ENCODE peak calls at places on chromosomes 12 and 14, in five cellular contexts. U is activated naive CD4-positive, alpha-beta T cell treated with Interleukin-2 at 50 U/mL for 16 hours; Y is mesenteric fat pad; V is NCI-H1048; K is RWPE1. C is an unnamed sample.

GRCh38 chr12:80157640-80158039 is 58.3 kb downstream of the OTOGL start:
- DNase-seq in K (no peak), Y (no peak), V (no peak), U (no peak), C (no peak)

GRCh38 chr14:54761835-54762234 is 140.8 kb downstream of the GCH1 start:
- DNase-seq in K (no peak), Y (no peak), V (no peak), U (no peak), C (no peak)

GRCh38 chr12:77591959-77592358 is 238.7 kb upstream of the NAV3 start:
- DNase-seq in V (no peak), U (no peak), K (no peak), Y (no peak), C (no peak)

GRCh38 chr14:50233335-50234250 is 2.2 kb upstream of the SOS2 start:
- DNase-seq in Y (no peak), V (no peak), U (peak; percentile 49), K (no peak), C (no peak)

GRCh38 chr12:11553871-11554533 is 95.5 kb upstream of the ETV6 start:
- DNase-seq in K (peak; percentile 70), Y (no peak), U (peak; percentile 41), V (no peak), C (peak; percentile 75)

GRCh38 chr12:104358353-104359003 is 54.9 kb downstream of the EID3 start:
- DNase-seq in V (no peak), K (peak; percentile 34), Y (no peak), U (peak; percentile 67), C (peak; percentile 77)

GRCh38 chr12:110780448-110780847 is 37.8 kb upstream of the PPP1CC start:
- DNase-seq in K (no peak), Y (no peak), U (peak; percentile 66), V (no peak), C (no peak)

GRCh38 chr12:52782502-52782901 is 5.4 kb upstream of the KRT76 start:
- DNase-seq in U (no peak), K (no peak), Y (no peak), V (no peak), C (no peak)

GRCh38 chr14:60655898-60656754 is 6.8 kb upstream of the SIX1 start:
- DNase-seq in U (no peak), K (no peak), V (no peak), Y (no peak), C (no peak)

GRCh38 chr12:80622271-80622670 is 85.2 kb upstream of the MYF6 start:
- DNase-seq in K (no peak), V (no peak), Y (no peak), U (no peak), C (no peak)

GRCh38 chr12:115923851-115924250 is 353.6 kb downstream of the MED13L start:
- DNase-seq in K (no peak), U (no peak), V (no peak), Y (no peak), C (no peak)

GRCh38 chr14:73102806-73103497 is 33.4 kb upstream of the PSEN1 start:
- DNase-seq in K (no peak), U (no peak), V (no peak), Y (no peak), C (no peak)

GRCh38 chr12:95169368-95169767 is 47.9 kb downstream of the FGD6 start:
- DNase-seq in K (peak; percentile 63), U (no peak), V (no peak), Y (no peak), C (peak; percentile 84)

GRCh38 chr14:89921896-89922548 is 32.5 kb downstream of the EFCAB11 start:
- DNase-seq in U (no peak), Y (no peak), K (peak; percentile 7), V (no peak), C (no peak)

GRCh38 chr12:128804762-128805161 is 19.0 kb downstream of the SLC15A4 start:
- DNase-seq in K (no peak), U (no peak), Y (peak; percentile 33), V (no peak), C (no peak)

GRCh38 chr12:67701121-67701520 is 52.6 kb downstream of the DYRK2 start:
- DNase-seq in Y (no peak), V (no peak), U (no peak), K (no peak), C (no peak)

GRCh38 chr12:49537709-49538601 is 875 bp upstream of the KCNH3 start:
- DNase-seq in U (peak; percentile 54), K (no peak), V (no peak), Y (peak; percentile 91), C (no peak)

GRCh38 chr12:88063375-88063774 is 34.2 kb upstream of the C12orf50 start:
- DNase-seq in Y (no peak), K (no peak), U (no peak), V (no peak), C (no peak)

GRCh38 chr12:56520025-56520810 is 1.4 kb upstream of the RBMS2 start:
- DNase-seq in K (no peak), Y (no peak), U (no peak), V (no peak), C (no peak)

GRCh38 chr14:102222751-102223150 is 82.2 kb downstream of the MOK start:
- DNase-seq in K (no peak), U (no peak), Y (no peak), V (no peak), C (no peak)

GRCh38 chr14:99320105-99320572 is 48.1 kb upstream of the BCL11B start:
- DNase-seq in Y (no peak), K (peak; percentile 64), V (peak; percentile 18), U (peak; percentile 76), C (peak; percentile 52)

GRCh38 chr12:79451988-79452387 is 238.8 kb downstream of the PAWR start:
- DNase-seq in Y (no peak), K (peak; percentile 63), U (no peak), V (no peak), C (no peak)

GRCh38 chr12:76032043-76032981 is 736 bp upstream of the PHLDA1 start:
- DNase-seq in K (peak; percentile 43), V (no peak), U (no peak), Y (no peak), C (no peak)